ENCODE peak calls at places on chromosomes 1 and 21, in eight cellular contexts. P is naive B cell; T is HTR-8/SVneo; S is stimulated activated effector memory CD8-positive, alpha-beta T cell treated with anti-CD3 and anti-CD28 coated beads, Interleukin-12 subunit alpha, Interleukin-12 subunit beta, amount 100 ng/mL, for 72 hours; F is GM04504; D is posterior cingulate gyrus; U is stimulated activated CD4-positive, alpha-beta T cell treated with anti-CD3 and anti-CD28 coated beads, Interleukin-1b, Interleukin-23, amount 100 ng/mL, for 1 hour; X is AG08395. O is an unnamed sample.

GRCh38 chr1:67683306-67683705 is 1.7 kb upstream of the GADD45A start:
- DNase-seq in T (no peak), F (no peak), D (no peak), S (no peak), P (no peak), X (peak; percentile 51), U (no peak), O (no peak)

GRCh38 chr1:53313556-53313955 is 14.3 kb downstream of the LRP8 start:
- DNase-seq in S (no peak), X (no peak), P (no peak), U (no peak), T (no peak), F (no peak), D (peak; percentile 58), O (no peak)

GRCh38 chr1:184759651-184760050 is 5.0 kb upstream of the EDEM3 start:
- DNase-seq in D (no peak), S (no peak), P (no peak), X (no peak), T (no peak), F (no peak), U (no peak), O (no peak)

GRCh38 chr1:105608713-105609112 is 1447.8 kb upstream of the PRMT6 start:
- DNase-seq in D (no peak), T (no peak), P (no peak), F (no peak), U (no peak), X (no peak), S (no peak), O (no peak)

GRCh38 chr21:33374080-33374873 is 28.9 kb upstream of the IFNGR2 start:
- DNase-seq in P (peak; percentile 79), T (no peak), D (no peak), F (no peak), U (no peak), S (no peak), X (peak; percentile 27), O (peak; percentile 42)

GRCh38 chr1:228463559-228464455 is 23.4 kb upstream of the RNF187 start:
- DNase-seq in S (peak; percentile 56), P (no peak), T (peak; percentile 57), X (no peak), D (no peak), F (no peak), U (no peak), O (peak; percentile 92)

GRCh38 chr1:46302091-46303037 is 1.1 kb downstream of the LRRC41 start:
- DNase-seq in P (peak; percentile 63), X (peak; percentile 53), D (peak; percentile 82), T (no peak), U (no peak), S (peak; percentile 49), F (no peak), O (peak; percentile 45)

GRCh38 chr1:150162862-150163706 is 13.4 kb downstream of the PLEKHO1 start:
- DNase-seq in T (peak; percentile 66), P (no peak), F (peak; percentile 97), D (peak; percentile 90), U (no peak), S (no peak), X (peak; percentile 98), O (no peak)

GRCh38 chr1:202553560-202554038 is 156.7 kb downstream of the SYT2 start:
- DNase-seq in T (no peak), S (no peak), D (no peak), F (no peak), U (no peak), P (peak; percentile 42), X (no peak), O (no peak)

GRCh38 chr1:53734650-53735211 is 4.2 kb downstream of the GLIS1 start:
- DNase-seq in D (no peak), U (no peak), X (peak; percentile 41), P (no peak), T (no peak), F (peak; percentile 74), S (no peak), O (no peak)

GRCh38 chr1:223207293-223208066 is 64.4 kb upstream of the TLR5 start:
- DNase-seq in S (no peak), F (peak; percentile 37), D (no peak), X (peak; percentile 49), P (no peak), T (no peak), U (no peak), O (no peak)